ENCODE peak calls at places on chromosomes 7 and 10, in seven cellular contexts. O is fibroblast of lung, V is K562, Q is PC-9, A is GM23338, Z is GM23248, M is HCT116. D is an unnamed sample.

GRCh38 chr10:70192325-70192966 is 22.1 kb upstream of the SAR1A start:
- DNase-seq in Z (peak; percentile 76), V (no peak), Q (no peak), M (no peak), A (no peak), O (no peak), D (no peak)

GRCh38 chr10:89346264-89346971 is 18.6 kb downstream of the IFIT3 start:
- DNase-seq in Z (peak; percentile 57), V (no peak), A (peak; percentile 65), M (no peak), O (no peak), Q (peak; percentile 86), D (no peak)

GRCh38 chr7:117567781-117568180 is 88.0 kb downstream of the CFTR start:
- DNase-seq in A (no peak), Z (no peak), O (no peak), M (no peak), Q (no peak), V (no peak), D (no peak)

GRCh38 chr7:149087366-149087765 is 3.2 kb downstream of the ZNF786 start:
- DNase-seq in Z (no peak), Q (no peak), M (no peak), A (no peak), O (no peak), V (no peak), D (no peak)

GRCh38 chr7:106462365-106462859 is 177.6 kb upstream of the NAMPT start:
- DNase-seq in M (no peak), V (peak; percentile 59), O (peak; percentile 26), Z (peak; percentile 56), A (peak; percentile 47), Q (peak; percentile 50), D (no peak)

GRCh38 chr10:125153693-125154490 is 6.5 kb downstream of the CTBP2 start:
- DNase-seq in Z (peak; percentile 83), V (no peak), O (peak; percentile 64), M (no peak), A (no peak), Q (no peak), D (no peak)

GRCh38 chr10:78931333-78932083 is 137.3 kb upstream of the ZMIZ1 start:
- DNase-seq in Q (peak; percentile 82), M (no peak), Z (peak; percentile 94), A (no peak), V (no peak), O (peak; percentile 91), D (no peak)

GRCh38 chr7:76303057-76303828 is 770 bp downstream of the HSPB1 start:
- DNase-seq in V (peak; percentile 96), M (peak; percentile 69), A (peak; percentile 98), O (peak; percentile 90), Z (peak; percentile 96), Q (peak; percentile 82), D (peak; percentile 87)

GRCh38 chr7:28203498-28204240 is 23.1 kb upstream of the JAZF1 start:
- DNase-seq in Q (no peak), M (no peak), Z (peak; percentile 33), O (peak; percentile 35), A (no peak), V (no peak), D (no peak)

GRCh38 chr10:8054498-8055407 is at the start of gene GATA3:
- DNase-seq in Q (peak; percentile 70), A (peak; percentile 87), Z (peak; percentile 46), V (no peak), O (peak; percentile 81), M (no peak), D (peak; percentile 89)
- TF ChIP-seq EZH2 in Q (no peak), A (peak; percentile 85), Z (peak; percentile 86), V (no peak), O (peak; percentile 86), M (no peak), D (no peak)

DNA sequence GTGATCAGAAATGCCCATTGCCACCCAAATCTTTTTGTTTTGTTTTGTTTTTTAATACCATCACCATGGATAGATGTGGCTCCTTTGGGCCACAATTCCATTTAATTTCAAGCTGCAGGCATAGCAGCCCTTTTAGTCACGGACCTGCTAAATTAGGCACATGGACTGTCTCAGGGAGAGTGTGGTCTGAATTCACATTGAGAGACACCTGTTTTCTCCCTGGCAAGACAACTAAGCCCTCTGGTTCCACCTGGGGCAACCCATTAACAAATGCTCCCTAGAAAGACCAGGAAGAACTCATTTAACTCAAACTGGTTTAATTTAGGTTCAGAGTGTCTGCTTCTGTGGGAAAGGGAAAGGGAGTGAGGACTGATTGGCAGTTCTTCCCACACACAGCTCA is 88.2 kb upstream of the ANKRD1 start:
- DNase-seq in V (no peak), Z (no peak), O (no peak), Q (no peak), M (no peak), A (no peak), D (no peak)
- TF ChIP-seq EZH2 in V (no peak), Z (no peak), O (no peak), Q (no peak), M (no peak), A (no peak), D (no peak)

GRCh38 chr7:94676431-94676830 is 20.5 kb upstream of the SGCE start:
- DNase-seq in A (no peak), O (no peak), M (no peak), Q (no peak), Z (no peak), V (no peak), D (no peak)
- TF ChIP-seq EZH2 in A (no peak), O (no peak), M (no peak), Q (no peak), Z (no peak), V (no peak), D (no peak)

GRCh38 chr7:32318300-32319018 is 171.7 kb downstream of the LSM5 start:
- DNase-seq in A (peak; percentile 17), M (no peak), Z (no peak), V (no peak), Q (no peak), O (no peak), D (no peak)
- TF ChIP-seq EZH2 in A (no peak), M (no peak), Z (no peak), V (no peak), Q (no peak), O (no peak), D (no peak)

DNA sequence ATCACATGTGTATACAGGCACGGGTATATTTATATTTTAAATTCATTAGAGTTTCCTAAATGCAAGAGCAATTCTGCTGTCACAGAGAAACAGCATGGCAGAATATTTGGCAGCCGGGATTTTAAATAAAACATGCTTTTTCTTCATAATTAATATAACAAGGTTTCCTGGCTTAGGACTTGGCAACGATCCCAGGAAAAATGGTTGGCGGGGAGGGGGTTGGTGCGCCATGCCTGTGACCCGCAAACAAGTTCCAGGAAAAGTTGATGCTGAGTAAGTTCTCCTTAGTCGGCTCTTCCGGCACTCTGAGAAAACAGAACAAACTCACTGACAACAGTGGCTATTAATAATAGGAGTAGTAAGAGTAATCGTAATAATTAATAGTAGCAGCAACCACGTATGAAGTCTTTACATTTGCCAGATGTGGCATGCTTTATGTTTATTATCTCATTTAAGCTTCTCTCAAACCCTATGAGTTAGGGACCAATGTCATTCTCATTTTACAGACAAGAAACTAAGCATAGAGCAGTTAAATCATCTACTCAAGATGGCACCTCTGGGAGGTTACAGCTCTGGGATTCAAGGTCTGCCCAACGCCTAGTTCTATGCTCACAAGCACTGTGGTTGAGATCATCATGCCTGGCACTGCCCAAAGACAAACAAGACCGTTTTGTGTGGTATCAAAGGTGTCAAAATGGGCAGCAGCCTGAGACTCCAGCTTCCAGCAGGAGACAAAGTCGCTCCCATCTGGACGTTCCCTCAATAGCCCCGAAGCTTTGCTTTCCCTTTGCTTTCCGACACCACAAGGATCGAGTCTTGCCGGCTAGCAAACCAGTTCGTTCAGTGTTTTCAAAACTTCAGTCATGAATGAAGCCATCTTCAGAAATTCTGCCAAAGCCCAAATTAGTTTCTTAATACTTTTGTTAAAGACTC is 4.8 kb downstream of the HABP2 start:
- DNase-seq in Z (no peak), M (no peak), A (peak; percentile 61), V (peak; percentile 48), Q (no peak), O (no peak), D (no peak)
- TF ChIP-seq EZH2 in Z (no peak), M (no peak), A (no peak), V (no peak), Q (no peak), O (no peak), D (no peak)

GRCh38 chr7:45157653-45158401 is at the start of gene RAMP3:
- DNase-seq in M (no peak), A (peak; percentile 72), Q (no peak), V (no peak), Z (peak; percentile 15), O (no peak), D (no peak)

GRCh38 chr7:45156516-45157272 is 897 bp upstream of the RAMP3 start:
- DNase-seq in V (no peak), O (no peak), Q (no peak), A (no peak), Z (no peak), M (no peak), D (no peak)

GRCh38 chr7:45155941-45156340 is 1.6 kb upstream of the RAMP3 start:
- DNase-seq in M (no peak), A (no peak), Z (no peak), O (no peak), Q (no peak), V (no peak), D (no peak)

GRCh38 chr7:45155357-45155900 is 2.2 kb upstream of the RAMP3 start:
- DNase-seq in A (no peak), M (no peak), V (no peak), Q (no peak), O (no peak), Z (no peak), D (no peak)

DNA sequence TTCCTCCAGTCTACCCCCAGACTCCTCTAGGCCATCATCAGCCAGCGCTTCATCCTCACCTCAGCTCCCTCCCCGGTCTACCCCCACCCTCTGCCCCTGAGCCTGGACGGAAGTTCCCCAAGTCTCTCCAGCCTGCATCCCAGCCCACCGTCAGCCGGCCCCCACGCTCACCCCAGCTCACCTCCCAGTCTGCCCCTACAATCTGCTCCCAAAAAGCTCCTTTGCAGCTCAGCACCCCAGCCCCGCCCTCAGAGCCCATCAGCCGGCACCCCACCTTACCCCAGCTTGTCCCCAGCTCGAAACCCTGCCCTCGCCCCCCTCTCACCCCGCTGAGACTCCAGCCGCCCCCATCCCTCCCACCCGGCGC is 322 bp upstream of the RAMP3 start:
- DNase-seq in A (peak; percentile 37), O (no peak), Q (no peak), V (no peak), M (no peak), Z (no peak), D (no peak)
- TF ChIP-seq EZH2 in A (no peak), O (no peak), Q (no peak), V (no peak), M (no peak), Z (no peak), D (no peak)

GRCh38 chr10:124091646-124092269 is 1.6 kb downstream of the CHST15 start:
- DNase-seq in M (no peak), Z (peak; percentile 22), V (no peak), Q (no peak), O (peak; percentile 42), A (peak; percentile 72), D (peak; percentile 60)

GRCh38 chr10:124093076-124093773 is at the start of gene CHST15:
- DNase-seq in A (peak; percentile 85), Q (peak; percentile 80), Z (peak; percentile 38), V (no peak), O (peak; percentile 77), M (peak; percentile 74), D (no peak)

GRCh38 chr10:124090630-124091209 is 2.7 kb downstream of the CHST15 start:
- DNase-seq in V (no peak), Z (no peak), O (no peak), M (no peak), Q (no peak), A (no peak), D (no peak)

GRCh38 chr10:124094419-124094785 is 1.0 kb upstream of the CHST15 start:
- DNase-seq in A (no peak), M (no peak), Q (no peak), Z (no peak), O (no peak), V (no peak), D (no peak)

GRCh38 chr10:124092270-124093075 is 925 bp downstream of the CHST15 start:
- DNase-seq in A (peak; percentile 82), Q (peak; percentile 43), M (no peak), Z (peak; percentile 37), V (no peak), O (peak; percentile 50), D (peak; percentile 60)
- TF ChIP-seq EZH2 in A (peak; percentile 8), Q (no peak), M (no peak), Z (no peak), V (no peak), O (peak; percentile 68), D (no peak)